ENCODE peak calls at places on chromosomes 5 and 9, in eight cellular contexts. O, R, G, Q, E, U, Y and N are unnamed samples.

GRCh38 chr9:109730228-109730627 is 49.8 kb upstream of the PALM2AKAP2 start:
- DNase-seq in O (no peak), R (no peak), G (no peak), Q (no peak), E (no peak), U (no peak), Y (no peak), N (no peak)

GRCh38 chr5:73637565-73637964 is 11.6 kb downstream of the ARHGEF28 start:
- DNase-seq in O (no peak), R (no peak), G (no peak), Q (no peak), E (no peak), U (no peak), Y (no peak), N (no peak)

GRCh38 chr9:132214027-132214622 is 52.3 kb downstream of the NTNG2 start:
- DNase-seq in O (no peak), R (no peak), G (no peak), Q (peak; percentile 22), E (peak; percentile 66), U (no peak), Y (no peak), N (peak; percentile 52)

GRCh38 chr9:125998837-125999503 is 251.8 kb downstream of the PBX3 start:
- DNase-seq in O (no peak), R (no peak), G (no peak), Q (no peak), E (no peak), U (no peak), Y (no peak), N (no peak)

GRCh38 chr9:32552172-32552872 is at the start of the genes SMIM27 and TOPORS:
- DNase-seq in O (peak; percentile 73), R (peak; percentile 97), G (peak; percentile 91), Q (peak; percentile 69), E (peak; percentile 87), U (peak; percentile 87), Y (peak; percentile 62), N (peak; percentile 72)

GRCh38 chr5:176810687-176811501 is 535 bp downstream of the UNC5A start:
- DNase-seq in O (no peak), R (peak; percentile 58), G (no peak), Q (no peak), E (no peak), U (no peak), Y (no peak), N (no peak)

GRCh38 chr5:71697967-71698366 is 21.1 kb upstream of the CARTPT start:
- DNase-seq in O (no peak), R (no peak), G (no peak), Q (no peak), E (no peak), U (no peak), Y (no peak), N (no peak)

GRCh38 chr5:128413356-128413755 is 124.7 kb downstream of the FBN2 start:
- DNase-seq in O (no peak), R (no peak), G (no peak), Q (no peak), E (no peak), U (no peak), Y (no peak), N (no peak)

GRCh38 chr5:180070726-180071417 is 687 bp downstream of the RNF130 start:
- DNase-seq in O (peak; percentile 39), R (peak; percentile 78), G (no peak), Q (no peak), E (no peak), U (no peak), Y (no peak), N (no peak)

GRCh38 chr5:13510616-13511015 is 433.9 kb downstream of the DNAH5 start:
- DNase-seq in O (no peak), R (no peak), G (no peak), Q (no peak), E (no peak), U (no peak), Y (no peak), N (no peak)

GRCh38 chr9:737400-738120 is 103.9 kb upstream of the DMRT1 start:
- DNase-seq in O (no peak), R (no peak), G (no peak), Q (no peak), E (no peak), U (no peak), Y (no peak), N (no peak)

GRCh38 chr9:13480688-13481087 is 201.2 kb upstream of the MPDZ start:
- DNase-seq in O (no peak), R (no peak), G (no peak), Q (no peak), E (no peak), U (no peak), Y (no peak), N (peak; percentile 43)

GRCh38 chr5:127492854-127493738 is 24.3 kb upstream of the PRRC1 start:
- DNase-seq in O (no peak), R (no peak), G (peak; percentile 57), Q (no peak), E (peak; percentile 86), U (no peak), Y (no peak), N (no peak)

GRCh38 chr5:59246470-59247250 is 646.9 kb downstream of the PDE4D start:
- DNase-seq in O (no peak), R (no peak), G (no peak), Q (no peak), E (no peak), U (no peak), Y (no peak), N (peak; percentile 24)

GRCh38 chr9:85716031-85716877 is 25.5 kb downstream of the AGTPBP1 start:
- DNase-seq in O (no peak), R (no peak), G (no peak), Q (no peak), E (no peak), U (no peak), Y (no peak), N (no peak)

GRCh38 chr5:137395011-137395755 is 103.9 kb downstream of the SPOCK1 start:
- DNase-seq in O (no peak), R (no peak), G (no peak), Q (no peak), E (peak; percentile 87), U (no peak), Y (no peak), N (no peak)

GRCh38 chr9:84397822-84398221 is 57.3 kb upstream of the SLC28A3 start:
- DNase-seq in O (no peak), R (no peak), G (no peak), Q (no peak), E (no peak), U (no peak), Y (no peak), N (peak; percentile 25)

GRCh38 chr5:1492757-1493156 is 31.0 kb downstream of the LPCAT1 start:
- DNase-seq in O (no peak), R (no peak), G (no peak), Q (no peak), E (no peak), U (no peak), Y (no peak), N (no peak)

GRCh38 chr9:126126012-126126411 is 200.6 kb upstream of the MVB12B start:
- DNase-seq in O (no peak), R (peak; percentile 49), G (no peak), Q (no peak), E (no peak), U (no peak), Y (no peak), N (no peak)